ENCODE peak calls at places on chromosomes 16 and 17, in ten cellular contexts. One of them, this sample, is unnamed.
A peak's percentile ranks its signal among the peaks of the same experiment; 100 is the strongest.

GRCh38 chr17:41338961-41339485 is 11.6 kb downstream of the KRT33A start:
- DNase-seq in dorsolateral prefrontal cortex: no peak
- DNase-seq in ascending aorta: no peak
- DNase-seq in HepG2: no peak
- DNase-seq in epithelial cell of esophagus: peak; percentile 94
- DNase-seq in A673: no peak
- DNase-seq in neuronal stem cell: no peak
- DNase-seq in lung: no peak
- DNase-seq in CD4-positive, CD25-positive, alpha-beta regulatory T cell: peak; percentile 23
- DNase-seq in heart left ventricle: no peak
- DNase-seq in this sample: peak; percentile 12

GRCh38 chr17:28777178-28777577 is 33.4 kb downstream of the TRAF4 start:
- DNase-seq in lung: no peak
- DNase-seq in dorsolateral prefrontal cortex: no peak
- DNase-seq in HepG2: no peak
- DNase-seq in heart left ventricle: no peak
- DNase-seq in A673: no peak
- DNase-seq in epithelial cell of esophagus: peak; percentile 72
- DNase-seq in CD4-positive, CD25-positive, alpha-beta regulatory T cell: no peak
- DNase-seq in neuronal stem cell: no peak
- DNase-seq in ascending aorta: no peak
- DNase-seq in this sample: no peak

GRCh38 chr16:1494711-1495110 is 1.6 kb downstream of the TELO2 start:
- DNase-seq in neuronal stem cell: no peak
- DNase-seq in heart left ventricle: peak; percentile 57
- DNase-seq in epithelial cell of esophagus: no peak
- DNase-seq in A673: no peak
- DNase-seq in CD4-positive, CD25-positive, alpha-beta regulatory T cell: no peak
- DNase-seq in HepG2: no peak
- DNase-seq in ascending aorta: no peak
- DNase-seq in lung: no peak
- DNase-seq in dorsolateral prefrontal cortex: no peak
- DNase-seq in this sample: peak; percentile 12

GRCh38 chr16:56301391-56301850 is 110.1 kb downstream of the GNAO1 start:
- DNase-seq in epithelial cell of esophagus: peak; percentile 37
- DNase-seq in neuronal stem cell: no peak
- DNase-seq in HepG2: no peak
- DNase-seq in CD4-positive, CD25-positive, alpha-beta regulatory T cell: no peak
- DNase-seq in ascending aorta: no peak
- DNase-seq in A673: no peak
- DNase-seq in heart left ventricle: no peak
- DNase-seq in dorsolateral prefrontal cortex: peak; percentile 74
- DNase-seq in lung: no peak
- DNase-seq in this sample: peak; percentile 40

GRCh38 chr17:62625184-62625869 is 2.1 kb upstream of the MRC2 start:
- DNase-seq in HepG2: no peak
- DNase-seq in heart left ventricle: no peak
- DNase-seq in epithelial cell of esophagus: no peak
- DNase-seq in A673: no peak
- DNase-seq in ascending aorta: peak; percentile 55
- DNase-seq in lung: no peak
- DNase-seq in dorsolateral prefrontal cortex: no peak
- DNase-seq in neuronal stem cell: no peak
- DNase-seq in CD4-positive, CD25-positive, alpha-beta regulatory T cell: no peak
- DNase-seq in this sample: no peak

GRCh38 chr16:89230210-89230609 is 12.7 kb downstream of the ZNF778 start:
- DNase-seq in dorsolateral prefrontal cortex: no peak
- DNase-seq in A673: no peak
- DNase-seq in HepG2: no peak
- DNase-seq in neuronal stem cell: no peak
- DNase-seq in lung: no peak
- DNase-seq in heart left ventricle: no peak
- DNase-seq in ascending aorta: no peak
- DNase-seq in epithelial cell of esophagus: no peak
- DNase-seq in CD4-positive, CD25-positive, alpha-beta regulatory T cell: no peak
- DNase-seq in this sample: no peak

GRCh38 chr17:48814504-48814903 is 2.5 kb downstream of the TTLL6 start:
- DNase-seq in lung: peak; percentile 49
- DNase-seq in dorsolateral prefrontal cortex: no peak
- DNase-seq in ascending aorta: peak; percentile 72
- DNase-seq in A673: peak; percentile 81
- DNase-seq in CD4-positive, CD25-positive, alpha-beta regulatory T cell: peak; percentile 58
- DNase-seq in HepG2: peak; percentile 66
- DNase-seq in heart left ventricle: peak; percentile 45
- DNase-seq in neuronal stem cell: peak; percentile 57
- DNase-seq in epithelial cell of esophagus: peak; percentile 58
- DNase-seq in this sample: peak; percentile 56

GRCh38 chr17:29722411-29723198 is 99.9 kb upstream of the CORO6 start:
- DNase-seq in epithelial cell of esophagus: peak; percentile 51
- DNase-seq in heart left ventricle: peak; percentile 72
- DNase-seq in ascending aorta: peak; percentile 71
- DNase-seq in HepG2: no peak
- DNase-seq in neuronal stem cell: no peak
- DNase-seq in A673: peak; percentile 87
- DNase-seq in CD4-positive, CD25-positive, alpha-beta regulatory T cell: peak; percentile 67
- DNase-seq in lung: peak; percentile 56
- DNase-seq in dorsolateral prefrontal cortex: no peak
- DNase-seq in this sample: peak; percentile 95

GRCh38 chr16:54123766-54124165 is 162.8 kb downstream of the IRX3 start:
- DNase-seq in HepG2: no peak
- DNase-seq in heart left ventricle: no peak
- DNase-seq in neuronal stem cell: no peak
- DNase-seq in lung: no peak
- DNase-seq in epithelial cell of esophagus: no peak
- DNase-seq in ascending aorta: no peak
- DNase-seq in A673: no peak
- DNase-seq in dorsolateral prefrontal cortex: no peak
- DNase-seq in CD4-positive, CD25-positive, alpha-beta regulatory T cell: no peak
- DNase-seq in this sample: no peak

GRCh38 chr17:39738568-39738901 is 797 bp downstream of the GRB7 start:
- DNase-seq in heart left ventricle: no peak
- DNase-seq in HepG2: peak; percentile 50
- DNase-seq in CD4-positive, CD25-positive, alpha-beta regulatory T cell: peak; percentile 37
- DNase-seq in ascending aorta: no peak
- DNase-seq in dorsolateral prefrontal cortex: no peak
- DNase-seq in lung: no peak
- DNase-seq in epithelial cell of esophagus: peak; percentile 74
- DNase-seq in neuronal stem cell: no peak
- DNase-seq in A673: no peak
- DNase-seq in this sample: no peak

GRCh38 chr16:30112197-30113030 is 923 bp downstream of the GDPD3 start:
- DNase-seq in CD4-positive, CD25-positive, alpha-beta regulatory T cell: peak; percentile 77
- DNase-seq in heart left ventricle: peak; percentile 41
- DNase-seq in A673: peak; percentile 77
- DNase-seq in lung: no peak
- DNase-seq in epithelial cell of esophagus: peak; percentile 48
- DNase-seq in HepG2: peak; percentile 83
- DNase-seq in dorsolateral prefrontal cortex: peak; percentile 47
- DNase-seq in neuronal stem cell: no peak
- DNase-seq in ascending aorta: peak; percentile 79
- DNase-seq in this sample: peak; percentile 70

GRCh38 chr17:81933178-81933699 is 3.9 kb downstream of the PYCR1 start:
- DNase-seq in epithelial cell of esophagus: no peak
- DNase-seq in ascending aorta: no peak
- DNase-seq in lung: no peak
- DNase-seq in dorsolateral prefrontal cortex: no peak
- DNase-seq in heart left ventricle: no peak
- DNase-seq in HepG2: no peak
- DNase-seq in CD4-positive, CD25-positive, alpha-beta regulatory T cell: no peak
- DNase-seq in A673: no peak
- DNase-seq in neuronal stem cell: no peak
- DNase-seq in this sample: no peak
- H3K4me3 ChIP-seq in epithelial cell of esophagus: no peak overlapping the region
- H3K4me3 ChIP-seq in ascending aorta: no peak overlapping the region
- H3K4me3 ChIP-seq in lung: no peak overlapping the region
- H3K4me3 ChIP-seq in dorsolateral prefrontal cortex: no peak overlapping the region
- H3K4me3 ChIP-seq in heart left ventricle: no peak overlapping the region
- H3K4me3 ChIP-seq in HepG2: no peak overlapping the region
- H3K4me3 ChIP-seq in CD4-positive, CD25-positive, alpha-beta regulatory T cell: no peak overlapping the region
- H3K4me3 ChIP-seq in A673: no peak overlapping the region
- H3K4me3 ChIP-seq in neuronal stem cell: no peak overlapping the region
- H3K4me3 ChIP-seq in this sample: no peak overlapping the region

DNA sequence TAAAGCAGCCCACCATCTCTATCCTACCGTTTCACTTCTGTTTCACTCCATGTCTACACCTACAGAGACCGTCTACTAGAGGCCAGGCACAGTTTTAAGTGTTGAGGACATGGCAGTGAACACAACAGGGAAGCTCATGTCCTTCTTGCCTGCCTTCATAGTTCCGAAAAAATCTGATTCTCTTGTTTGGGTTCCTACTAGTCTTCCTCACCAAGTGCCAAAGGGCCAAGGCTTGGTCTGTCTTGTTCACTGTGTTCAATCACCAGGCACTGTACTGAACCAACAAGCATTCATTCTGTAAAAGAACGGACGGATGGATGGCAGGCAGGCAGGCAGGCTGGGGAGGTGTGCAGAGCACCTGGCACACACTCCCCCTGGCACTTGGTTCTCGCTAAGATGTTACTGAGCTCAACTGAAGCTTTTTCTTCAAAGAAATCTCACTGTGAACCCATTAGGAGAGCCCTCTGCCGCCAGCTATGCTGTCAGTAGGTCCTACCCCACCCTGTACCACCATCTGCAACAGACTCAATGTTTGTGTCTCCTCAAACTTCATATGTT is 2.5 kb downstream of the DEXI start:
- DNase-seq in epithelial cell of esophagus: no peak
- DNase-seq in lung: no peak
- DNase-seq in heart left ventricle: no peak
- DNase-seq in ascending aorta: no peak
- DNase-seq in neuronal stem cell: no peak
- DNase-seq in CD4-positive, CD25-positive, alpha-beta regulatory T cell: no peak
- DNase-seq in HepG2: no peak
- DNase-seq in dorsolateral prefrontal cortex: no peak
- DNase-seq in A673: no peak
- DNase-seq in this sample: no peak
- H3K4me3 ChIP-seq in epithelial cell of esophagus: peak overlapping the region; percentile 54
- H3K4me3 ChIP-seq in lung: no peak overlapping the region
- H3K4me3 ChIP-seq in heart left ventricle: peak overlapping the region; percentile 91
- H3K4me3 ChIP-seq in ascending aorta: peak overlapping the region; percentile 60
- H3K4me3 ChIP-seq in neuronal stem cell: peak overlapping the region; percentile 60
- H3K4me3 ChIP-seq in CD4-positive, CD25-positive, alpha-beta regulatory T cell: peak overlapping the region; percentile 87
- H3K4me3 ChIP-seq in HepG2: peak overlapping the region; percentile 70
- H3K4me3 ChIP-seq in dorsolateral prefrontal cortex: peak overlapping the region; percentile 73
- H3K4me3 ChIP-seq in A673: peak overlapping the region; percentile 72
- H3K4me3 ChIP-seq in this sample: no peak overlapping the region

GRCh38 chr16:24667244-24667764 is 62.1 kb upstream of the TNRC6A start:
- DNase-seq in neuronal stem cell: no peak
- DNase-seq in HepG2: no peak
- DNase-seq in heart left ventricle: no peak
- DNase-seq in epithelial cell of esophagus: no peak
- DNase-seq in dorsolateral prefrontal cortex: no peak
- DNase-seq in ascending aorta: no peak
- DNase-seq in CD4-positive, CD25-positive, alpha-beta regulatory T cell: no peak
- DNase-seq in A673: no peak
- DNase-seq in lung: no peak
- DNase-seq in this sample: no peak

GRCh38 chr16:24668481-24669001 is 60.9 kb upstream of the TNRC6A start:
- DNase-seq in neuronal stem cell: no peak
- DNase-seq in epithelial cell of esophagus: peak; percentile 37
- DNase-seq in ascending aorta: peak; percentile 89
- DNase-seq in A673: peak; percentile 46
- DNase-seq in lung: no peak
- DNase-seq in heart left ventricle: no peak
- DNase-seq in dorsolateral prefrontal cortex: no peak
- DNase-seq in HepG2: no peak
- DNase-seq in CD4-positive, CD25-positive, alpha-beta regulatory T cell: no peak
- DNase-seq in this sample: peak; percentile 70

GRCh38 chr16:24673155-24673554 is 56.3 kb upstream of the TNRC6A start:
- DNase-seq in dorsolateral prefrontal cortex: no peak
- DNase-seq in HepG2: peak; percentile 33
- DNase-seq in neuronal stem cell: no peak
- DNase-seq in A673: no peak
- DNase-seq in heart left ventricle: no peak
- DNase-seq in CD4-positive, CD25-positive, alpha-beta regulatory T cell: no peak
- DNase-seq in lung: no peak
- DNase-seq in epithelial cell of esophagus: no peak
- DNase-seq in ascending aorta: no peak
- DNase-seq in this sample: no peak

GRCh38 chr16:24671455-24671954 is 57.9 kb upstream of the TNRC6A start:
- DNase-seq in CD4-positive, CD25-positive, alpha-beta regulatory T cell: no peak
- DNase-seq in neuronal stem cell: no peak
- DNase-seq in epithelial cell of esophagus: no peak
- DNase-seq in A673: no peak
- DNase-seq in lung: no peak
- DNase-seq in HepG2: no peak
- DNase-seq in ascending aorta: no peak
- DNase-seq in dorsolateral prefrontal cortex: no peak
- DNase-seq in heart left ventricle: no peak
- DNase-seq in this sample: no peak

GRCh38 chr16:24670623-24671454 is 58.6 kb upstream of the TNRC6A start:
- DNase-seq in CD4-positive, CD25-positive, alpha-beta regulatory T cell: no peak
- DNase-seq in HepG2: no peak
- DNase-seq in dorsolateral prefrontal cortex: peak; percentile 84
- DNase-seq in heart left ventricle: peak; percentile 66
- DNase-seq in epithelial cell of esophagus: peak; percentile 48
- DNase-seq in lung: peak; percentile 40
- DNase-seq in A673: peak; percentile 79
- DNase-seq in neuronal stem cell: peak; percentile 55
- DNase-seq in ascending aorta: peak; percentile 92
- DNase-seq in this sample: peak; percentile 86
- H3K4me3 ChIP-seq in CD4-positive, CD25-positive, alpha-beta regulatory T cell: no peak overlapping the region
- H3K4me3 ChIP-seq in HepG2: no peak overlapping the region
- H3K4me3 ChIP-seq in dorsolateral prefrontal cortex: peak overlapping the region; percentile 23
- H3K4me3 ChIP-seq in heart left ventricle: no peak overlapping the region
- H3K4me3 ChIP-seq in epithelial cell of esophagus: no peak overlapping the region
- H3K4me3 ChIP-seq in lung: no peak overlapping the region
- H3K4me3 ChIP-seq in A673: no peak overlapping the region
- H3K4me3 ChIP-seq in neuronal stem cell: no peak overlapping the region
- H3K4me3 ChIP-seq in ascending aorta: peak overlapping the region; percentile 13
- H3K4me3 ChIP-seq in this sample: no peak overlapping the region

GRCh38 chr17:35733366-35733765 is 1.9 kb downstream of the RASL10B start:
- DNase-seq in ascending aorta: no peak
- DNase-seq in dorsolateral prefrontal cortex: no peak
- DNase-seq in HepG2: no peak
- DNase-seq in CD4-positive, CD25-positive, alpha-beta regulatory T cell: no peak
- DNase-seq in epithelial cell of esophagus: no peak
- DNase-seq in lung: no peak
- DNase-seq in A673: no peak
- DNase-seq in neuronal stem cell: no peak
- DNase-seq in heart left ventricle: no peak
- DNase-seq in this sample: no peak

GRCh38 chr17:35730400-35731005 is 936 bp upstream of the RASL10B start:
- DNase-seq in ascending aorta: no peak
- DNase-seq in heart left ventricle: no peak
- DNase-seq in dorsolateral prefrontal cortex: no peak
- DNase-seq in CD4-positive, CD25-positive, alpha-beta regulatory T cell: no peak
- DNase-seq in epithelial cell of esophagus: no peak
- DNase-seq in lung: no peak
- DNase-seq in A673: no peak
- DNase-seq in HepG2: no peak
- DNase-seq in neuronal stem cell: no peak
- DNase-seq in this sample: no peak

GRCh38 chr17:35731239-35731931 is at the start of gene RASL10B:
- DNase-seq in lung: no peak
- DNase-seq in dorsolateral prefrontal cortex: peak; percentile 76
- DNase-seq in epithelial cell of esophagus: peak; percentile 39
- DNase-seq in heart left ventricle: peak; percentile 58
- DNase-seq in CD4-positive, CD25-positive, alpha-beta regulatory T cell: no peak
- DNase-seq in A673: peak; percentile 48
- DNase-seq in ascending aorta: peak; percentile 86
- DNase-seq in neuronal stem cell: peak; percentile 65
- DNase-seq in HepG2: peak; percentile 41
- DNase-seq in this sample: peak; percentile 56

GRCh38 chr17:35732806-35733136 is 1.3 kb downstream of the RASL10B start:
- DNase-seq in epithelial cell of esophagus: no peak
- DNase-seq in dorsolateral prefrontal cortex: no peak
- DNase-seq in heart left ventricle: no peak
- DNase-seq in neuronal stem cell: no peak
- DNase-seq in lung: no peak
- DNase-seq in CD4-positive, CD25-positive, alpha-beta regulatory T cell: no peak
- DNase-seq in ascending aorta: no peak
- DNase-seq in A673: no peak
- DNase-seq in HepG2: no peak
- DNase-seq in this sample: no peak

GRCh38 chr17:35731932-35732805 is 730 bp downstream of the RASL10B start:
- DNase-seq in HepG2: no peak
- DNase-seq in A673: no peak
- DNase-seq in ascending aorta: peak; percentile 56
- DNase-seq in epithelial cell of esophagus: no peak
- DNase-seq in CD4-positive, CD25-positive, alpha-beta regulatory T cell: no peak
- DNase-seq in dorsolateral prefrontal cortex: no peak
- DNase-seq in lung: no peak
- DNase-seq in neuronal stem cell: no peak
- DNase-seq in heart left ventricle: no peak
- DNase-seq in this sample: no peak
- H3K4me3 ChIP-seq in HepG2: peak overlapping the region; percentile 68
- H3K4me3 ChIP-seq in A673: peak overlapping the region; percentile 51
- H3K4me3 ChIP-seq in ascending aorta: peak overlapping the region; percentile 76
- H3K4me3 ChIP-seq in epithelial cell of esophagus: peak overlapping the region; percentile 34
- H3K4me3 ChIP-seq in CD4-positive, CD25-positive, alpha-beta regulatory T cell: no peak overlapping the region
- H3K4me3 ChIP-seq in dorsolateral prefrontal cortex: peak overlapping the region; percentile 62
- H3K4me3 ChIP-seq in lung: peak overlapping the region; percentile 6
- H3K4me3 ChIP-seq in neuronal stem cell: peak overlapping the region; percentile 79
- H3K4me3 ChIP-seq in heart left ventricle: peak overlapping the region; percentile 72
- H3K4me3 ChIP-seq in this sample: peak overlapping the region; percentile 59

This sample was measured in cardiac fibroblast.